ENCODE peak calls at places on chromosomes 11 and 22, in ten cellular contexts. W, E, C, H, R, N, Y, D, S and X are unnamed samples.
A peak's percentile ranks its signal among the peaks of the same experiment; 100 is the strongest.

GRCh38 chr22:35590634-35591295 is 26.4 kb downstream of the MB start:
- DNase-seq in E (no peak), H (no peak), Y (no peak), S (no peak), C (no peak), W (no peak), R (no peak), D (no peak), N (no peak), X (no peak)

GRCh38 chr22:46075764-46076531 is 74.4 kb upstream of the PPARA start:
- DNase-seq in R (no peak), N (no peak), S (no peak), W (no peak), D (no peak), H (peak; percentile 30), C (peak; percentile 84), E (no peak), Y (peak; percentile 58), X (peak; percentile 46)

GRCh38 chr11:92257536-92257935 is 32.9 kb downstream of the FAT3 start:
- DNase-seq in S (no peak), N (no peak), D (no peak), E (no peak), R (no peak), C (no peak), W (no peak), Y (no peak), H (no peak), X (no peak)

GRCh38 chr11:44760917-44761545 is 34.3 kb downstream of the TSPAN18 start:
- DNase-seq in C (peak; percentile 84), D (peak; percentile 64), W (peak; percentile 70), S (peak; percentile 94), N (peak; percentile 92), Y (no peak), E (no peak), R (peak; percentile 78), H (peak; percentile 91), X (peak; percentile 86)

GRCh38 chr11:13448876-13449275 is 14.1 kb downstream of the BTBD10 start:
- DNase-seq in Y (no peak), D (no peak), H (peak; percentile 78), W (no peak), N (no peak), C (no peak), S (no peak), E (no peak), R (no peak), X (peak; percentile 70)

GRCh38 chr11:36164522-36165250 is 124.5 kb downstream of the COMMD9 start:
- DNase-seq in E (no peak), N (peak; percentile 25), Y (no peak), C (no peak), D (no peak), S (no peak), W (no peak), H (no peak), R (no peak), X (no peak)

GRCh38 chr22:47151490-47151889 is 389.0 kb downstream of the TBC1D22A start:
- DNase-seq in S (no peak), E (no peak), C (no peak), N (peak; percentile 20), W (no peak), H (peak; percentile 14), Y (no peak), R (no peak), D (peak; percentile 25), X (peak; percentile 55)

GRCh38 chr11:134207538-134208239 is 16.1 kb downstream of the NCAPD3 start:
- DNase-seq in C (no peak), S (peak; percentile 43), R (peak; percentile 31), N (no peak), E (no peak), D (no peak), Y (no peak), W (peak; percentile 25), H (peak; percentile 22), X (peak; percentile 36)

GRCh38 chr11:89477175-89477574 is 14.0 kb downstream of the NOX4 start:
- DNase-seq in D (no peak), C (no peak), Y (no peak), H (no peak), S (peak; percentile 8), R (peak; percentile 46), E (no peak), W (peak; percentile 14), N (no peak), X (no peak)

GRCh38 chr11:134332189-134332631 is 422 bp downstream of the GLB1L2 start:
- DNase-seq in R (peak; percentile 54), E (no peak), N (no peak), W (no peak), C (peak; percentile 81), H (no peak), S (peak; percentile 75), Y (no peak), D (no peak), X (no peak)

GRCh38 chr11:96114178-96115070 is 190.5 kb upstream of the MTMR2 start:
- DNase-seq in D (no peak), W (no peak), C (no peak), E (no peak), H (peak; percentile 46), S (no peak), N (no peak), Y (no peak), R (no peak), X (no peak)

GRCh38 chr11:75406338-75406777 is 7.0 kb downstream of the RPS3 start:
- DNase-seq in C (no peak), E (no peak), S (no peak), W (no peak), R (no peak), Y (no peak), H (peak; percentile 25), N (no peak), D (no peak), X (no peak)

DNA sequence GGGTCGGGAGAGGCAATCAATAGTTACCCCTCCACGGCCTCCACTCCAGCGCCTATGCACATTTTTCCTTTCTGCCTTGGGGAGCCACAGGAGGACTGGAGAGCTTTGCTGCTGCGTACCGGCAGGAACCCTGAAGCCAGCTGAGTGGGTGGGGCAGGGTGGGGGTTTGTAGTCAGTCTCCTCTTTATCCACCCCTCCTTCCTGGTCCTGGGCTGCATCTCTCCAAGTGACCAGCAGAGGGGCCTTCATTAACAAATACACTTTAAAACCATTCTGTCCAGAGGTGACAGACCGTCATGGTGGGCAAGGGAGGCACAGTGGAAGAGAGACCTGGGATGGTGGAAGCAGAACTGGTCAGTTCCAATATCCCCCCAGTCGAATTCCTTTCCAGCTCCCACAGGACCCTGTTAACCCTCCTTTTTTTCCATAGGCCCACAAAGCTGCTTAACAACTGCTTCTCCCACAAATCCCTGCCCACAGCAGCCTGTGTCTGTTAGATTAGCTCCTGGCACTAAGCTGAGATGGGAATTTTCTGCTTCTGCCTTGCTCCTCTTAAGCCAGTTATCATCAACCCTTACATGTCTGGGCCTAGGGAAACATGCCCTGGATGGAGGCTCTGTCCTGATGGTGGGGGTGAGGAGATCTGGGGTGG is 3.9 kb upstream of the ABCG4 start:
- DNase-seq in Y (peak; percentile 55), D (peak; percentile 45), S (peak; percentile 88), E (no peak), W (peak; percentile 81), C (no peak), R (peak; percentile 87), N (peak; percentile 67), H (peak; percentile 67), X (peak; percentile 75)
- TF ChIP-seq CTCF in Y (peak; percentile 75), D (peak; percentile 75), S (peak; percentile 66), E (peak; percentile 66), W (peak; percentile 44), C (no peak), R (peak; percentile 59), N (peak; percentile 74), H (peak; percentile 78), X (peak; percentile 71)

GRCh38 chr11:18705651-18706281 is 7.2 kb downstream of the TMEM86A start:
- DNase-seq in N (no peak), W (no peak), C (no peak), E (no peak), S (no peak), Y (peak; percentile 77), D (no peak), R (no peak), H (no peak), X (no peak)
- H3K4me3 ChIP-seq in N (peak overlapping the region; percentile 56), W (no peak overlapping the region), C (peak overlapping the region; percentile 10), E (peak overlapping the region; percentile 37), S (no peak overlapping the region), Y (peak overlapping the region; percentile 56), D (peak overlapping the region; percentile 63), R (no peak overlapping the region), H (no peak overlapping the region), X (peak overlapping the region; percentile 24)

GRCh38 chr11:111770581-111771134 is 4.5 kb upstream of the PPP2R1B start:
- DNase-seq in Y (no peak), D (no peak), E (no peak), W (no peak), R (no peak), S (no peak), N (no peak), C (no peak), H (no peak), X (no peak)
- TF ChIP-seq CTCF in Y (no peak), D (no peak), E (no peak), W (no peak), R (no peak), S (no peak), N (no peak), C (no peak), H (no peak), X (no peak)

GRCh38 chr11:73271936-73272679 is at the start of gene P2RY6:
- DNase-seq in H (peak; percentile 34), S (no peak), C (peak; percentile 83), R (peak; percentile 58), N (no peak), Y (peak; percentile 67), W (peak; percentile 93), D (peak; percentile 28), E (peak; percentile 16), X (peak; percentile 54)
- H3K4me3 ChIP-seq in H (no peak within 1 kb of the TSS), S (no peak within 1 kb of the TSS), C (no peak within 1 kb of the TSS), R (no peak within 1 kb of the TSS), N (no peak within 1 kb of the TSS), Y (peak within 1 kb of the TSS; percentile 31), W (peak within 1 kb of the TSS; percentile 47), D (no peak within 1 kb of the TSS), E (no peak within 1 kb of the TSS), X (no peak within 1 kb of the TSS)